ENCODE peak calls at places on chromosomes 2 and 18, in four cellular contexts. One of them, this sample, is unnamed.

GRCh38 chr2:235135195-235135965 is 183.6 kb downstream of the SH3BP4 start:
- DNase-seq in NCI-H774: no peak
- DNase-seq in adrenal gland: no peak
- DNase-seq in amniotic stem cell: no peak
- DNase-seq in this sample: no peak

GRCh38 chr2:51662187-51662586 is 630.3 kb upstream of the NRXN1 start:
- DNase-seq in NCI-H774: no peak
- DNase-seq in adrenal gland: no peak
- DNase-seq in amniotic stem cell: no peak
- DNase-seq in this sample: no peak

GRCh38 chr2:85394976-85395375 is 15.2 kb downstream of the CAPG start:
- DNase-seq in NCI-H774: no peak
- DNase-seq in adrenal gland: no peak
- DNase-seq in amniotic stem cell: no peak
- DNase-seq in this sample: no peak

GRCh38 chr2:136136921-136137320 is 19.0 kb upstream of the CXCR4 start:
- DNase-seq in NCI-H774: peak
- DNase-seq in adrenal gland: no peak
- DNase-seq in amniotic stem cell: no peak
- DNase-seq in this sample: peak

GRCh38 chr2:24852431-24853020 is 59.3 kb downstream of the CENPO start:
- DNase-seq in NCI-H774: no peak
- DNase-seq in adrenal gland: no peak
- DNase-seq in amniotic stem cell: no peak
- DNase-seq in this sample: no peak

GRCh38 chr2:36655456-36655855 is 41.1 kb upstream of the VIT start:
- DNase-seq in NCI-H774: no peak
- DNase-seq in adrenal gland: no peak
- DNase-seq in amniotic stem cell: no peak
- DNase-seq in this sample: no peak

GRCh38 chr2:202609381-202610145 is 25.2 kb upstream of the FAM117B start:
- DNase-seq in NCI-H774: no peak
- DNase-seq in adrenal gland: no peak
- DNase-seq in amniotic stem cell: no peak
- DNase-seq in this sample: no peak

GRCh38 chr2:207219716-207220414 is 54.1 kb upstream of the KLF7 start:
- DNase-seq in NCI-H774: no peak
- DNase-seq in adrenal gland: no peak
- DNase-seq in amniotic stem cell: peak
- DNase-seq in this sample: no peak

GRCh38 chr2:159677654-159678053 is 34.7 kb upstream of the MARCHF7 start:
- DNase-seq in NCI-H774: no peak
- DNase-seq in adrenal gland: no peak
- DNase-seq in amniotic stem cell: no peak
- DNase-seq in this sample: no peak

GRCh38 chr18:69680128-69680527 is 267.5 kb downstream of the CD226 start:
- DNase-seq in NCI-H774: no peak
- DNase-seq in adrenal gland: no peak
- DNase-seq in amniotic stem cell: no peak
- DNase-seq in this sample: no peak

GRCh38 chr2:165406053-165406628 is 63.4 kb upstream of the CSRNP3 start:
- DNase-seq in NCI-H774: no peak
- DNase-seq in adrenal gland: no peak
- DNase-seq in amniotic stem cell: no peak
- DNase-seq in this sample: no peak

GRCh38 chr2:61988462-61989366 is 83.2 kb downstream of the COMMD1 start:
- DNase-seq in NCI-H774: no peak
- DNase-seq in adrenal gland: no peak
- DNase-seq in amniotic stem cell: no peak
- DNase-seq in this sample: no peak